ENCODE peak calls at places on chromosomes 2 and 18, in ten cellular contexts. One of them, this sample, is unnamed.

GRCh38 chr2:33791625-33792024 is 192.5 kb upstream of the FAM98A start:
- DNase-seq in Panc1: no peak
- DNase-seq in transverse colon: no peak
- DNase-seq in SK-N-MC: no peak
- DNase-seq in GM23338: no peak
- DNase-seq in upper lobe of left lung: no peak
- DNase-seq in breast epithelium: no peak
- DNase-seq in spleen: no peak
- DNase-seq in H1: no peak
- DNase-seq in HCT116: no peak
- DNase-seq in this sample: no peak

GRCh38 chr2:29949042-29949441 is 27.7 kb upstream of the ALK start:
- DNase-seq in Panc1: no peak
- DNase-seq in transverse colon: no peak
- DNase-seq in SK-N-MC: no peak
- DNase-seq in GM23338: no peak
- DNase-seq in upper lobe of left lung: no peak
- DNase-seq in breast epithelium: no peak
- DNase-seq in spleen: no peak
- DNase-seq in H1: no peak
- DNase-seq in HCT116: no peak
- DNase-seq in this sample: no peak

GRCh38 chr18:52348209-52348608 is 8.2 kb downstream of the DCC start:
- DNase-seq in Panc1: no peak
- DNase-seq in transverse colon: no peak
- DNase-seq in SK-N-MC: no peak
- DNase-seq in GM23338: peak
- DNase-seq in upper lobe of left lung: no peak
- DNase-seq in breast epithelium: no peak
- DNase-seq in spleen: no peak
- DNase-seq in H1: peak
- DNase-seq in HCT116: no peak
- DNase-seq in this sample: no peak

GRCh38 chr2:31249009-31249690 is 15.2 kb downstream of the EHD3 start:
- DNase-seq in Panc1: no peak
- DNase-seq in transverse colon: no peak
- DNase-seq in SK-N-MC: no peak
- DNase-seq in GM23338: no peak
- DNase-seq in upper lobe of left lung: no peak
- DNase-seq in breast epithelium: no peak
- DNase-seq in spleen: no peak
- DNase-seq in H1: no peak
- DNase-seq in HCT116: no peak
- DNase-seq in this sample: no peak

GRCh38 chr2:160229591-160229990 is 29.5 kb upstream of the ITGB6 start:
- DNase-seq in Panc1: no peak
- DNase-seq in transverse colon: no peak
- DNase-seq in SK-N-MC: no peak
- DNase-seq in GM23338: no peak
- DNase-seq in upper lobe of left lung: no peak
- DNase-seq in breast epithelium: no peak
- DNase-seq in spleen: no peak
- DNase-seq in H1: no peak
- DNase-seq in HCT116: no peak
- DNase-seq in this sample: no peak

GRCh38 chr18:48913201-48913600 is 37.6 kb downstream of the SMAD7 start:
- DNase-seq in Panc1: no peak
- DNase-seq in transverse colon: no peak
- DNase-seq in SK-N-MC: no peak
- DNase-seq in GM23338: no peak
- DNase-seq in upper lobe of left lung: no peak
- DNase-seq in breast epithelium: no peak
- DNase-seq in spleen: peak
- DNase-seq in H1: no peak
- DNase-seq in HCT116: no peak
- DNase-seq in this sample: no peak

GRCh38 chr2:88235987-88236386 is 65.8 kb downstream of the THNSL2 start:
- DNase-seq in Panc1: no peak
- DNase-seq in transverse colon: no peak
- DNase-seq in SK-N-MC: no peak
- DNase-seq in GM23338: no peak
- DNase-seq in upper lobe of left lung: no peak
- DNase-seq in breast epithelium: no peak
- DNase-seq in spleen: no peak
- DNase-seq in H1: no peak
- DNase-seq in HCT116: no peak
- DNase-seq in this sample: no peak

GRCh38 chr2:201984333-201984732 is 49.3 kb upstream of the FZD7 start:
- DNase-seq in Panc1: no peak
- DNase-seq in transverse colon: no peak
- DNase-seq in SK-N-MC: no peak
- DNase-seq in GM23338: no peak
- DNase-seq in upper lobe of left lung: no peak
- DNase-seq in breast epithelium: no peak
- DNase-seq in spleen: no peak
- DNase-seq in H1: no peak
- DNase-seq in HCT116: no peak
- DNase-seq in this sample: no peak

GRCh38 chr18:42114310-42114943 is 159.4 kb downstream of the PIK3C3 start:
- DNase-seq in Panc1: peak
- DNase-seq in transverse colon: peak
- DNase-seq in SK-N-MC: peak
- DNase-seq in GM23338: peak
- DNase-seq in upper lobe of left lung: no peak
- DNase-seq in breast epithelium: peak
- DNase-seq in spleen: no peak
- DNase-seq in H1: peak
- DNase-seq in HCT116: peak
- DNase-seq in this sample: no peak

GRCh38 chr18:51051105-51051712 is 21.2 kb downstream of the SMAD4 start:
- DNase-seq in Panc1: no peak
- DNase-seq in transverse colon: no peak
- DNase-seq in SK-N-MC: no peak
- DNase-seq in GM23338: peak
- DNase-seq in upper lobe of left lung: no peak
- DNase-seq in breast epithelium: no peak
- DNase-seq in spleen: no peak
- DNase-seq in H1: no peak
- DNase-seq in HCT116: peak
- DNase-seq in this sample: no peak

GRCh38 chr2:237590272-237591020 is at the start of gene RAB17:
- DNase-seq in Panc1: no peak
- DNase-seq in transverse colon: peak
- DNase-seq in SK-N-MC: no peak
- DNase-seq in GM23338: peak
- DNase-seq in upper lobe of left lung: peak
- DNase-seq in breast epithelium: peak
- DNase-seq in spleen: peak
- DNase-seq in H1: no peak
- DNase-seq in HCT116: peak
- DNase-seq in this sample: no peak

GRCh38 chr2:191357682-191358081 is 112.5 kb downstream of the MYO1B start:
- DNase-seq in Panc1: no peak
- DNase-seq in transverse colon: no peak
- DNase-seq in SK-N-MC: no peak
- DNase-seq in GM23338: no peak
- DNase-seq in upper lobe of left lung: no peak
- DNase-seq in breast epithelium: no peak
- DNase-seq in spleen: no peak
- DNase-seq in H1: no peak
- DNase-seq in HCT116: no peak
- DNase-seq in this sample: no peak

GRCh38 chr2:191355170-191355758 is 110.1 kb downstream of the MYO1B start:
- DNase-seq in Panc1: no peak
- DNase-seq in transverse colon: no peak
- DNase-seq in SK-N-MC: no peak
- DNase-seq in GM23338: no peak
- DNase-seq in upper lobe of left lung: no peak
- DNase-seq in breast epithelium: no peak
- DNase-seq in spleen: no peak
- DNase-seq in H1: no peak
- DNase-seq in HCT116: no peak
- DNase-seq in this sample: no peak

GRCh38 chr2:191360918-191361317 is 115.7 kb downstream of the MYO1B start:
- DNase-seq in Panc1: no peak
- DNase-seq in transverse colon: no peak
- DNase-seq in SK-N-MC: no peak
- DNase-seq in GM23338: no peak
- DNase-seq in upper lobe of left lung: no peak
- DNase-seq in breast epithelium: no peak
- DNase-seq in spleen: no peak
- DNase-seq in H1: no peak
- DNase-seq in HCT116: no peak
- DNase-seq in this sample: no peak

GRCh38 chr2:191359186-191359585 is 114.0 kb downstream of the MYO1B start:
- DNase-seq in Panc1: no peak
- DNase-seq in transverse colon: no peak
- DNase-seq in SK-N-MC: no peak
- DNase-seq in GM23338: no peak
- DNase-seq in upper lobe of left lung: no peak
- DNase-seq in breast epithelium: no peak
- DNase-seq in spleen: no peak
- DNase-seq in H1: no peak
- DNase-seq in HCT116: no peak
- DNase-seq in this sample: no peak

GRCh38 chr2:191358325-191359025 is 113.3 kb downstream of the MYO1B start:
- DNase-seq in Panc1: no peak
- DNase-seq in transverse colon: no peak
- DNase-seq in SK-N-MC: no peak
- DNase-seq in GM23338: no peak
- DNase-seq in upper lobe of left lung: no peak
- DNase-seq in breast epithelium: no peak
- DNase-seq in spleen: no peak
- DNase-seq in H1: no peak
- DNase-seq in HCT116: no peak
- DNase-seq in this sample: no peak
- TF ChIP-seq POLR2AphosphoS5 in Panc1: no peak
- TF ChIP-seq POLR2AphosphoS5 in transverse colon: no peak
- TF ChIP-seq POLR2AphosphoS5 in SK-N-MC: no peak
- TF ChIP-seq POLR2AphosphoS5 in GM23338: no peak
- TF ChIP-seq POLR2AphosphoS5 in upper lobe of left lung: no peak
- TF ChIP-seq POLR2AphosphoS5 in breast epithelium: no peak
- TF ChIP-seq POLR2AphosphoS5 in spleen: no peak
- TF ChIP-seq POLR2AphosphoS5 in H1: no peak
- TF ChIP-seq POLR2AphosphoS5 in HCT116: no peak
- TF ChIP-seq POLR2AphosphoS5 in this sample: no peak

GRCh38 chr18:13126966-13127598 is 91.5 kb upstream of the LDLRAD4 start:
- DNase-seq in Panc1: no peak
- DNase-seq in transverse colon: no peak
- DNase-seq in SK-N-MC: no peak
- DNase-seq in GM23338: no peak
- DNase-seq in upper lobe of left lung: peak
- DNase-seq in breast epithelium: no peak
- DNase-seq in spleen: no peak
- DNase-seq in H1: no peak
- DNase-seq in HCT116: no peak
- DNase-seq in this sample: no peak

GRCh38 chr18:13136689-13137040 is 81.9 kb upstream of the LDLRAD4 start:
- DNase-seq in Panc1: no peak
- DNase-seq in transverse colon: peak
- DNase-seq in SK-N-MC: no peak
- DNase-seq in GM23338: peak
- DNase-seq in upper lobe of left lung: peak
- DNase-seq in breast epithelium: no peak
- DNase-seq in spleen: no peak
- DNase-seq in H1: peak
- DNase-seq in HCT116: no peak
- DNase-seq in this sample: no peak

GRCh38 chr18:13134551-13135401 is 83.8 kb upstream of the LDLRAD4 start:
- DNase-seq in Panc1: no peak
- DNase-seq in transverse colon: no peak
- DNase-seq in SK-N-MC: no peak
- DNase-seq in GM23338: no peak
- DNase-seq in upper lobe of left lung: peak
- DNase-seq in breast epithelium: no peak
- DNase-seq in spleen: no peak
- DNase-seq in H1: no peak
- DNase-seq in HCT116: no peak
- DNase-seq in this sample: no peak

GRCh38 chr18:13136056-13136688 is 82.4 kb upstream of the LDLRAD4 start:
- DNase-seq in Panc1: no peak
- DNase-seq in transverse colon: peak
- DNase-seq in SK-N-MC: no peak
- DNase-seq in GM23338: no peak
- DNase-seq in upper lobe of left lung: peak
- DNase-seq in breast epithelium: no peak
- DNase-seq in spleen: peak
- DNase-seq in H1: no peak
- DNase-seq in HCT116: no peak
- DNase-seq in this sample: no peak

DNA sequence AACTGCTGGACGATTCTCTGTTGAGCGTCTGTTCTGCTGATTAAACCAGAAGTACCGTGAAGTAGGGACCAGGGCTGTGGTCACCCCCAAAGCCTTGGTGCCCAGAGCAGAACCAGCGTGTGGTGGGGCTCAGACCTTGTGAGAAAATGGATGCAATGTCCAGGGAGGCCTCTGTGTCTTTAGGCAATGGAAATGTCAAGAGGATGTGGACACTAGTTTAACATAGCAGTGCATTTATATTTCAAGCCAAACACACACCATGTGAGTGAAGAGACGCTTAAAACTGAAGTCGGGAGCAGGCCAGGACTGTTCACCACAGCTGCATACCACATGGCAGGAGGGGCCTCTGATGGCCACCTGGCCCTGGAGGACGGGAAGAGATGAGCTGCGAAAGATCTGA is 87.3 kb upstream of the LDLRAD4 start:
- DNase-seq in Panc1: no peak
- DNase-seq in transverse colon: no peak
- DNase-seq in SK-N-MC: no peak
- DNase-seq in GM23338: no peak
- DNase-seq in upper lobe of left lung: no peak
- DNase-seq in breast epithelium: no peak
- DNase-seq in spleen: no peak
- DNase-seq in H1: no peak
- DNase-seq in HCT116: no peak
- DNase-seq in this sample: no peak
- TF ChIP-seq POLR2AphosphoS5 in Panc1: no peak
- TF ChIP-seq POLR2AphosphoS5 in transverse colon: no peak
- TF ChIP-seq POLR2AphosphoS5 in SK-N-MC: no peak
- TF ChIP-seq POLR2AphosphoS5 in GM23338: no peak
- TF ChIP-seq POLR2AphosphoS5 in upper lobe of left lung: no peak
- TF ChIP-seq POLR2AphosphoS5 in breast epithelium: no peak
- TF ChIP-seq POLR2AphosphoS5 in spleen: no peak
- TF ChIP-seq POLR2AphosphoS5 in H1: no peak
- TF ChIP-seq POLR2AphosphoS5 in HCT116: no peak
- TF ChIP-seq POLR2AphosphoS5 in this sample: no peak

GRCh38 chr2:207896525-207897295 is 127.0 kb upstream of the FZD5 start:
- DNase-seq in Panc1: no peak
- DNase-seq in transverse colon: peak
- DNase-seq in SK-N-MC: no peak
- DNase-seq in GM23338: peak
- DNase-seq in upper lobe of left lung: no peak
- DNase-seq in breast epithelium: no peak
- DNase-seq in spleen: no peak
- DNase-seq in H1: no peak
- DNase-seq in HCT116: no peak
- DNase-seq in this sample: no peak
- TF ChIP-seq POLR2AphosphoS5 in Panc1: no peak
- TF ChIP-seq POLR2AphosphoS5 in transverse colon: peak
- TF ChIP-seq POLR2AphosphoS5 in SK-N-MC: no peak
- TF ChIP-seq POLR2AphosphoS5 in GM23338: no peak
- TF ChIP-seq POLR2AphosphoS5 in upper lobe of left lung: no peak
- TF ChIP-seq POLR2AphosphoS5 in breast epithelium: no peak
- TF ChIP-seq POLR2AphosphoS5 in spleen: no peak
- TF ChIP-seq POLR2AphosphoS5 in H1: no peak
- TF ChIP-seq POLR2AphosphoS5 in HCT116: no peak
- TF ChIP-seq POLR2AphosphoS5 in this sample: no peak

GRCh38 chr18:63445067-63445466 is 22.8 kb upstream of the VPS4B start:
- DNase-seq in Panc1: no peak
- DNase-seq in transverse colon: no peak
- DNase-seq in SK-N-MC: no peak
- DNase-seq in GM23338: no peak
- DNase-seq in upper lobe of left lung: no peak
- DNase-seq in breast epithelium: peak
- DNase-seq in spleen: no peak
- DNase-seq in H1: no peak
- DNase-seq in HCT116: no peak
- DNase-seq in this sample: no peak
- TF ChIP-seq POLR2AphosphoS5 in Panc1: no peak
- TF ChIP-seq POLR2AphosphoS5 in transverse colon: no peak
- TF ChIP-seq POLR2AphosphoS5 in SK-N-MC: no peak
- TF ChIP-seq POLR2AphosphoS5 in GM23338: no peak
- TF ChIP-seq POLR2AphosphoS5 in upper lobe of left lung: no peak
- TF ChIP-seq POLR2AphosphoS5 in breast epithelium: no peak
- TF ChIP-seq POLR2AphosphoS5 in spleen: no peak
- TF ChIP-seq POLR2AphosphoS5 in H1: no peak
- TF ChIP-seq POLR2AphosphoS5 in HCT116: no peak
- TF ChIP-seq POLR2AphosphoS5 in this sample: peak